ENCODE peak calls at places on chromosomes 13 and 19, in six cellular contexts. I, V, H, X, S and B are unnamed samples.

GRCh38 chr19:32819415-32820400 is 49.9 kb downstream of the SLC7A9 start:
- DNase-seq in V (no peak), I (no peak), H (no peak), S (no peak), X (no peak), B (no peak)

GRCh38 chr19:55390461-55390880 is 4.7 kb downstream of the RPL28 start:
- DNase-seq in X (no peak), H (no peak), S (no peak), I (no peak), V (no peak), B (no peak)

GRCh38 chr13:26228080-26228479 is 6.0 kb upstream of the RNF6 start:
- DNase-seq in V (no peak), H (no peak), I (no peak), S (no peak), X (no peak), B (no peak)

GRCh38 chr13:18971576-18972219 is 209.9 kb downstream of the TUBA3C start:
- DNase-seq in I (no peak), V (no peak), S (no peak), X (no peak), H (no peak), B (no peak)

GRCh38 chr13:98821372-98822237 is 69.1 kb upstream of the SLC15A1 start:
- DNase-seq in V (no peak), X (peak; percentile 45), I (no peak), S (no peak), H (no peak), B (peak; percentile 83)

GRCh38 chr13:59391696-59392095 is 772.0 kb downstream of the DIAPH3 start:
- DNase-seq in V (peak; percentile 80), H (peak; percentile 16), X (peak; percentile 30), I (peak; percentile 62), S (peak; percentile 66), B (peak; percentile 79)

GRCh38 chr13:20684535-20684934 is 19.0 kb upstream of the IL17D start:
- DNase-seq in I (peak; percentile 65), S (no peak), H (no peak), V (no peak), X (no peak), B (peak; percentile 35)

GRCh38 chr13:102197193-102197592 is 204.7 kb downstream of the FGF14 start:
- DNase-seq in V (peak; percentile 28), I (peak; percentile 28), H (no peak), S (no peak), X (no peak), B (peak; percentile 14)

GRCh38 chr13:20127563-20128458 is 33.0 kb downstream of the GJA3 start:
- DNase-seq in H (no peak), I (peak; percentile 66), S (peak; percentile 18), V (peak; percentile 74), X (peak; percentile 87), B (peak; percentile 76)

GRCh38 chr13:54836273-54836672 is 1807.7 kb downstream of the OLFM4 start:
- DNase-seq in H (no peak), X (no peak), S (no peak), V (no peak), I (no peak), B (no peak)

GRCh38 chr19:54459282-54460229 is 4.0 kb downstream of the LENG9 start:
- DNase-seq in V (no peak), X (no peak), H (no peak), S (no peak), I (no peak), B (peak; percentile 50)

GRCh38 chr13:29791508-29791907 is 58.9 kb downstream of the UBL3 start:
- DNase-seq in I (no peak), S (no peak), X (no peak), H (no peak), V (no peak), B (no peak)

GRCh38 chr19:35843676-35844481 is 8.4 kb downstream of the NPHS1 start:
- DNase-seq in X (peak; percentile 79), V (peak; percentile 73), I (no peak), H (peak; percentile 74), S (no peak), B (peak; percentile 18)

GRCh38 chr19:40283414-40284250 is 1.5 kb downstream of the AKT2 start:
- DNase-seq in I (no peak), X (peak; percentile 9), V (no peak), S (no peak), H (no peak), B (peak; percentile 29)
- TF ChIP-seq EZH2phosphoT487 in I (no peak), X (no peak), V (no peak), S (no peak), H (no peak), B (no peak)

GRCh38 chr19:2255112-2255845 is 938 bp downstream of the JSRP1 start:
- DNase-seq in I (no peak), H (no peak), X (peak; percentile 78), S (peak; percentile 90), V (no peak), B (no peak)
- H3K4me2 ChIP-seq in I (no peak overlapping the region), H (no peak overlapping the region), X (no peak overlapping the region), S (peak overlapping the region; percentile 85), V (no peak overlapping the region), B (no peak overlapping the region)

GRCh38 chr13:112756511-112756966 is 66.7 kb downstream of the ATP11A start:
- DNase-seq in H (no peak), I (no peak), V (no peak), X (peak; percentile 62), S (no peak), B (no peak)
- H3K9ac ChIP-seq in H (no peak overlapping the region), I (no peak overlapping the region), V (no peak overlapping the region), X (no peak overlapping the region), S (no peak overlapping the region), B (no peak overlapping the region)

DNA sequence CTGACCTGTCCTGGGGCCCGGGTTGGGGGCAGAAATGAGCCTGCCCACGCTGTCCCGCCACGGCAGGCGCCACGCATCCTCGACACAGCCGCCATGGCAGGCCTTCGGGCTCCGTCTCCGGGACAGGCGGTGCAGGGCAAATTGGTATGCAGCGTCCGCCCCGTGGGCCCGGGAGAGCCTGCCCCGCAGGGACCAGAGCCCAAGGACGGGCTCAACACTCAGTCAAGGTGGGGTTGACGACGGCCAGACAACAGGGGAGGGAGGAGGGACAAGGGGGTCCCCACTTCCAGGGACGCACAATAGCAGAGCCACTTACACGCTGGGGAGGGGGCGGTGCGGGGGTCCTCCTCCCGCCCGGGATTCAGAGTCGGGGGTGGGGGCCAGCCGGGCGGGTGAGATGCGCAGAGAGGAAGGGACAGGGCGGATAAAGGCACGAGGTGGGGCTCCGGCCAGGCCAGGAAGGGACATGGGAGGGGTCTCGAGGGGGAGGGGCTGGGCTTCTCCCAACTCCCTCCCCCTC is 1.2 kb downstream of the CTXN1 start:
- DNase-seq in I (no peak), H (no peak), V (peak; percentile 39), S (no peak), X (no peak), B (no peak)
- TF ChIP-seq EZH2phosphoT487 in I (no peak), H (no peak), V (no peak), S (no peak), X (no peak), B (no peak)

DNA sequence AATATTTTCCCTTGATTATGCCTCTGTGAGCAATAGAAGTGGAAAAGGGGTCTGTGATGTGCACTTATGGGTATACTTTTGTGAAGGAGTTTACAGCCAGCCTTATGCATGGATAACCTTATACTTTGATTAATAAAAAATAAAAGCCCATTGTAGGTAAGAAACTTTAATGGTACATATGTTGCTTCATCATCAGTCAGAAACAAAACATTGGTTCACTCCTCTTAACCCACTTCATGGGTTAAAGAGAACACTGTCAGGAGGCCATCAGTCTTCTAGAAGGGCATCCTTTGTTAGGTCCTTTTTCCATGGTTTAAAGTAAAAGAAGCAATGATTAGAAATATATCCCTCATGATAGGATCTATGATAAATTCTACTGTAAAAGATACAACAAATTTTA is 952.1 kb upstream of the MIR17HG start:
- DNase-seq in S (no peak), H (no peak), X (no peak), I (no peak), V (no peak), B (no peak)
- H3K4me2 ChIP-seq in S (no peak overlapping the region), H (no peak overlapping the region), X (no peak overlapping the region), I (no peak overlapping the region), V (no peak overlapping the region), B (no peak overlapping the region)

GRCh38 chr13:51623473-51623872 is 39.2 kb downstream of the WDFY2 start:
- DNase-seq in V (no peak), X (no peak), I (no peak), S (no peak), H (no peak), B (no peak)

GRCh38 chr13:51625555-51626345 is 41.5 kb downstream of the WDFY2 start:
- DNase-seq in V (no peak), I (no peak), X (no peak), S (no peak), H (no peak), B (no peak)

GRCh38 chr13:51626749-51627148 is 42.5 kb downstream of the WDFY2 start:
- DNase-seq in V (no peak), H (no peak), S (no peak), X (no peak), I (no peak), B (no peak)

GRCh38 chr13:51624695-51625345 is 40.6 kb downstream of the WDFY2 start:
- DNase-seq in I (no peak), S (no peak), X (no peak), H (no peak), V (no peak), B (no peak)

DNA sequence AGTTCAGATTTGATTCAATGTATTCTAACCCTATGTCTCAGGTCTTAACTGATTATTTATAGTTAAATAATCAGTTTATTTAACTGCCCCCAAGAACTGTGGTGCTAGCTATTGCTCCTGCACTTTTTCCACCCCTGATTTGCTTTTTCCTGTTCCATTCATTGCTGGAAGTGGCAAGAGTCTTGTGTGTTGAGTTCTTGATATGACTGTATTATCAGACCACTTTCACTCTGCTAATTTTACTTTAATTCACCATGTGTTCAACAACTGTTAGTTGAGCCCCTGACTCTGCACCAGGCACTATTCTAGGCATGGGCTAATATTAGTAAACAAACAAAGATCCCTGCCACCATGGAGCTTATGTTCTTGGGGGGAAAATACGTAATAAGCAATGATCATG is 39.9 kb downstream of the WDFY2 start:
- DNase-seq in I (no peak), V (no peak), H (no peak), X (no peak), S (no peak), B (no peak)
- H3K9ac ChIP-seq in I (no peak overlapping the region), V (no peak overlapping the region), H (no peak overlapping the region), X (no peak overlapping the region), S (no peak overlapping the region), B (no peak overlapping the region)

GRCh38 chr19:10328558-10329429 is 4.5 kb downstream of the RAVER1 start:
- DNase-seq in V (no peak), X (no peak), I (no peak), H (no peak), S (no peak), B (no peak)

GRCh38 chr19:10332158-10332964 is 968 bp downstream of the RAVER1 start:
- DNase-seq in S (no peak), V (no peak), H (no peak), I (no peak), X (no peak), B (peak; percentile 17)

GRCh38 chr19:10332965-10333757 is at the start of gene RAVER1:
- DNase-seq in H (peak; percentile 92), V (peak; percentile 99), S (peak; percentile 98), I (peak; percentile 98), X (peak; percentile 99), B (peak; percentile 100)

GRCh38 chr19:10327793-10328192 is 5.5 kb downstream of the RAVER1 start:
- DNase-seq in H (no peak), V (no peak), X (no peak), I (no peak), S (no peak), B (no peak)

GRCh38 chr19:10329555-10329954 is 3.8 kb downstream of the RAVER1 start:
- DNase-seq in I (no peak), V (no peak), X (no peak), S (no peak), H (no peak), B (no peak)
- TF ChIP-seq EZH2phosphoT487 in I (no peak), V (no peak), X (no peak), S (no peak), H (no peak), B (no peak)

GRCh38 chr19:13717194-13717643 is 47.1 kb upstream of the MRI1 start:
- DNase-seq in H (no peak), V (no peak), S (no peak), X (no peak), I (peak; percentile 90), B (no peak)
- H3K4me2 ChIP-seq in H (no peak overlapping the region), V (no peak overlapping the region), S (no peak overlapping the region), X (peak overlapping the region; percentile 37), I (peak overlapping the region; percentile 77), B (no peak overlapping the region)